ENCODE peak calls at places on chromosomes 2 and 18, in six cellular contexts. Z, E, P, N, B and V are unnamed samples.

GRCh38 chr2:83069724-83070123 is 1389.4 kb downstream of the SUCLG1 start:
- DNase-seq in P (no peak), B (peak; percentile 57), E (peak; percentile 47), N (no peak), Z (peak; percentile 39), V (no peak)

GRCh38 chr2:240648155-240648649 is 22.9 kb downstream of the GPR35 start:
- DNase-seq in N (no peak), P (peak; percentile 12), Z (no peak), B (no peak), E (no peak), V (no peak)

GRCh38 chr18:12518326-12518725 is 110.6 kb downstream of the PRELID3A start:
- DNase-seq in Z (no peak), B (no peak), P (no peak), E (peak; percentile 14), N (no peak), V (no peak)

GRCh38 chr2:155223781-155224406 is 525.4 kb downstream of the KCNJ3 start:
- DNase-seq in E (no peak), P (no peak), B (no peak), Z (no peak), N (no peak), V (no peak)

GRCh38 chr2:121429119-121429903 is 101.4 kb upstream of the RNU4ATAC start:
- DNase-seq in Z (peak; percentile 78), N (no peak), E (peak; percentile 80), P (no peak), B (no peak), V (no peak)

GRCh38 chr2:197037863-197038398 is 111.4 kb upstream of the PGAP1 start:
- DNase-seq in B (no peak), Z (no peak), N (no peak), E (no peak), P (no peak), V (no peak)

GRCh38 chr2:151665959-151666358 is 68.3 kb downstream of the NEB start:
- DNase-seq in Z (no peak), B (no peak), E (no peak), N (no peak), P (no peak), V (no peak)

GRCh38 chr18:67597759-67598158 is 81.2 kb upstream of the DSEL start:
- DNase-seq in N (no peak), Z (no peak), P (no peak), E (no peak), B (no peak), V (no peak)

GRCh38 chr2:189613077-189613636 is 32.6 kb upstream of the SLC40A1 start:
- DNase-seq in Z (peak; percentile 92), N (peak; percentile 63), B (no peak), P (no peak), E (peak; percentile 93), V (no peak)

GRCh38 chr2:53632714-53633113 is 134.9 kb upstream of the CHAC2 start:
- DNase-seq in P (no peak), B (no peak), E (peak; percentile 90), N (no peak), Z (peak; percentile 90), V (no peak)

GRCh38 chr2:128405467-128405900 is 86.8 kb upstream of the HS6ST1 start:
- DNase-seq in Z (no peak), B (no peak), E (no peak), P (no peak), N (peak; percentile 20), V (no peak)

GRCh38 chr2:169732583-169733358 is 861 bp upstream of the KLHL23 start:
- DNase-seq in N (no peak), E (no peak), B (no peak), P (no peak), Z (no peak), V (no peak)

GRCh38 chr18:67154979-67155378 is 361.5 kb downstream of the DSEL start:
- DNase-seq in E (no peak), Z (no peak), B (no peak), N (peak; percentile 67), P (no peak), V (no peak)

GRCh38 chr2:42141687-42142475 is 27.3 kb upstream of the EML4 start:
- DNase-seq in E (peak; percentile 93), Z (peak; percentile 93), P (peak; percentile 61), B (peak; percentile 76), N (peak; percentile 79), V (peak; percentile 80)
- TF ChIP-seq CTCF in E (no peak), Z (no peak), P (no peak), B (no peak), N (no peak), V (no peak)

GRCh38 chr2:219552382-219553167 is 8.7 kb downstream of the TMEM198 start:
- DNase-seq in B (peak; percentile 91), E (peak; percentile 74), P (no peak), N (peak; percentile 98), Z (peak; percentile 57), V (peak; percentile 94)
- H3K9ac ChIP-seq in B (no peak overlapping the region), E (no peak overlapping the region), P (no peak overlapping the region), N (no peak overlapping the region), Z (peak overlapping the region; percentile 72), V (peak overlapping the region; percentile 43)

GRCh38 chr2:226763320-226763719 is 36.3 kb downstream of the IRS1 start:
- DNase-seq in E (peak; percentile 79), B (no peak), N (no peak), P (no peak), Z (peak; percentile 73), V (no peak)
- H3K27ac ChIP-seq in E (no peak overlapping the region), B (no peak overlapping the region), N (no peak overlapping the region), P (no peak overlapping the region), Z (peak overlapping the region; percentile 49), V (no peak overlapping the region)

DNA sequence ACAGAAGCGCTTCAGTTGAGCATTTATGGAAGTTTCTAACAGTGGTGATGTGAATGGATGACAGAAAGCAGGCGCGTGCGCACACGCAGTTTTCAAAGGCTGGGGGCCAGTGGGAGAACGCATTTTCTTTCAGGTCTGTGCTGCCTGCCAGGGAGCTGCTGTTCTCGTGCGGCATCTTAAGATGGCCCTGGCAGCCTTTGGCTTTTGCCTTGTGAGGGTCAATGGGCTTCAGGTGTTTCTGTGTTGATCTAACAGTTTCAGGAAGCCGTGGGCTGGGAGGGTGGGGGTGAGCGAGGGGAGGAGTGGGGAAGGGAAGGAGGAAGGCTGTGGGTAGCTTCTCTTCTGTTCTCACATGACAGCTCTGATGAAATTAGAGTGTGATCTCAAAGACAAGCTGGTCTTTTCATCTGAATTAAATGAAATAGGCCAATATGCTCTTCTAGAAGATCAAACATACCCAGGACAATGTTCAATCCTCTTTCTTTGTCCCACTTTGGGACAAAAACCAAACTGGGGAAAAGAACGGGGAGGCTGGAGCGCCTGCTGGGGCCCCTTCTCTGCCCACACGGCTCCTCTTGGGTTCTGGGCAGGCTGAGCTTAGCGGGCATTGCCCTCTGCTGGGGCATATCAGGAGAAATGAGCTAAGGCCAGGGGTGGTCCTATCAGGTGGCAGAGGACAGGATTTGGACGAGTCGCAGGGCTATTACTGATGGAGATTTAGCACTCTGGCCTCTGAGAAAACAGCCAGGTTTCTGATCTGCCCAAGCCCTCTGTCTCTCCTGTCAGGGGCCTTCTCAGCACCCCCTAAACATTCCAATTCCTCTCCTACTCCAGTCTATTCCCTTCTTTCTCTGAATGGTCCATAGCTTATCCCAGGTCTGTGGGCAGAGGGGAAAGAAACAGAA is 126.2 kb upstream of the LGALSL start:
- DNase-seq in P (peak; percentile 46), N (peak; percentile 68), Z (peak; percentile 24), B (no peak), E (peak; percentile 39), V (no peak)
- TF ChIP-seq CTCF in P (peak; percentile 45), N (peak; percentile 46), Z (peak; percentile 29), B (peak; percentile 28), E (peak; percentile 41), V (peak; percentile 46)

GRCh38 chr2:16102976-16103380 is 162.6 kb downstream of the MYCN start:
- DNase-seq in Z (no peak), P (peak; percentile 55), E (no peak), N (no peak), B (peak; percentile 84), V (no peak)
- H3K9ac ChIP-seq in Z (no peak overlapping the region), P (no peak overlapping the region), E (no peak overlapping the region), N (no peak overlapping the region), B (no peak overlapping the region), V (no peak overlapping the region)

DNA sequence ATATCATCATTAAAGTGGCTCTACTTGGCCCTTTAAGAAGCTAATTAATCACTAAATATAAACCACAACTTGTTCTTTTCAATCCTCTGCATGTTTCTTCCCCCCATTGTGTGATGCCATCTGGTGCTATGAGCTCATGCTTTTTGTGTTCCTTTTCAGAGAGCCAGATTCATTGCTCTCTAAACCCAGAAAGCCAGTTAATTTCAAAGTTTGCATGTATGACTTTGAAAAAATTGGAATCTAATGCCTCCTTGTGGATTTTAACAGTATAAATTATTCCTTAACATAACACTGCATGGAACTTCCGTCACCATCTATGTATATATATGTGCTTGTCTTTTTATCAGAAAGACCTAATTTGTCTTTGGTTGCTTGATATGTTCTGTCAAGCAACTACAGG is 31.1 kb downstream of the TMEM178A start:
- DNase-seq in P (no peak), B (no peak), Z (peak; percentile 87), N (no peak), E (peak; percentile 89), V (no peak)
- H3K27ac ChIP-seq in P (no peak overlapping the region), B (no peak overlapping the region), Z (peak overlapping the region; percentile 73), N (peak overlapping the region; percentile 67), E (no peak overlapping the region), V (no peak overlapping the region)

GRCh38 chr2:20575935-20576597 is 74.8 kb downstream of the HS1BP3 start:
- DNase-seq in E (no peak), B (no peak), P (no peak), N (no peak), Z (no peak), V (peak; percentile 23)

GRCh38 chr2:20575414-20575813 is 75.5 kb downstream of the HS1BP3 start:
- DNase-seq in B (no peak), Z (no peak), E (no peak), P (no peak), N (no peak), V (peak; percentile 48)

GRCh38 chr2:20574930-20575329 is 76.0 kb downstream of the HS1BP3 start:
- DNase-seq in N (no peak), E (no peak), B (no peak), P (no peak), Z (no peak), V (peak; percentile 35)

GRCh38 chr2:20573611-20574422 is 77.1 kb downstream of the HS1BP3 start:
- DNase-seq in B (peak; percentile 51), Z (peak; percentile 95), E (peak; percentile 94), P (no peak), N (no peak), V (peak; percentile 83)

GRCh38 chr2:20574423-20574911 is 76.4 kb downstream of the HS1BP3 start:
- DNase-seq in Z (no peak), N (no peak), P (no peak), B (no peak), E (no peak), V (peak; percentile 48)
- TF ChIP-seq CTCF in Z (no peak), N (no peak), P (no peak), B (no peak), E (no peak), V (no peak)

GRCh38 chr2:98551316-98551715 is 57.0 kb downstream of the COA5 start:
- DNase-seq in E (no peak), N (no peak), P (no peak), Z (no peak), B (no peak), V (no peak)

GRCh38 chr2:98556634-98557033 is 51.7 kb downstream of the COA5 start:
- DNase-seq in P (no peak), E (no peak), B (no peak), N (no peak), Z (no peak), V (no peak)

GRCh38 chr2:98555681-98556080 is 52.6 kb downstream of the COA5 start:
- DNase-seq in B (no peak), Z (no peak), E (no peak), N (no peak), P (no peak), V (no peak)

GRCh38 chr2:98552499-98553179 is 55.7 kb downstream of the COA5 start:
- DNase-seq in Z (peak; percentile 22), N (no peak), P (no peak), E (peak; percentile 42), B (no peak), V (no peak)

GRCh38 chr2:98554116-98554861 is 54.0 kb downstream of the COA5 start:
- DNase-seq in N (no peak), P (no peak), B (no peak), Z (no peak), E (no peak), V (no peak)
- H3K9ac ChIP-seq in N (no peak overlapping the region), P (no peak overlapping the region), B (no peak overlapping the region), Z (no peak overlapping the region), E (no peak overlapping the region), V (no peak overlapping the region)